ENCODE peak calls at places on chromosomes 4 and X, in ten cellular contexts. J, G, K, T, C, Y, N, R, O and M are unnamed samples.

GRCh38 chrX:50635811-50636365 is 165.3 kb upstream of the DGKK start:
- DNase-seq in J (no peak), G (no peak), K (peak; percentile 22), T (no peak), C (no peak), Y (no peak), N (no peak), R (no peak), O (peak; percentile 72), M (peak; percentile 22)

GRCh38 chr4:77827343-77827742 is 8.2 kb upstream of the CNOT6L start:
- DNase-seq in J (no peak), G (no peak), K (no peak), T (no peak), C (no peak), Y (no peak), N (no peak), R (no peak), O (no peak), M (no peak)

GRCh38 chr4:7738458-7739076 is 201.1 kb downstream of the AFAP1 start:
- DNase-seq in J (no peak), G (no peak), K (no peak), T (no peak), C (no peak), Y (no peak), N (no peak), R (no peak), O (no peak), M (no peak)

GRCh38 chr4:1233641-1234277 is 15.2 kb downstream of the CTBP1 start:
- DNase-seq in J (no peak), G (no peak), K (peak; percentile 81), T (no peak), C (no peak), Y (no peak), N (no peak), R (no peak), O (no peak), M (no peak)

GRCh38 chr4:787561-787981 is 38.4 kb downstream of the CPLX1 start:
- DNase-seq in J (no peak), G (no peak), K (peak; percentile 16), T (no peak), C (no peak), Y (no peak), N (no peak), R (no peak), O (no peak), M (no peak)

GRCh38 chr4:156505341-156505955 is 466.2 kb downstream of the PDGFC start:
- DNase-seq in J (no peak), G (no peak), K (no peak), T (peak; percentile 47), C (peak; percentile 60), Y (no peak), N (no peak), R (no peak), O (no peak), M (peak; percentile 55)

GRCh38 chr4:44447563-44448504 is 775 bp downstream of the KCTD8 start:
- DNase-seq in J (peak; percentile 25), G (no peak), K (peak; percentile 27), T (peak; percentile 70), C (peak; percentile 74), Y (no peak), N (no peak), R (peak; percentile 15), O (peak; percentile 26), M (peak; percentile 70)

GRCh38 chrX:111119341-111119740 is 23.4 kb downstream of the PAK3 start:
- DNase-seq in J (no peak), G (no peak), K (no peak), T (no peak), C (no peak), Y (no peak), N (no peak), R (no peak), O (no peak), M (no peak)

GRCh38 chr4:3371038-3371437 is 70.7 kb upstream of the HGFAC start:
- DNase-seq in J (no peak), G (no peak), K (peak; percentile 31), T (no peak), C (peak; percentile 53), Y (no peak), N (no peak), R (no peak), O (no peak), M (no peak)

GRCh38 chr4:109947918-109948317 is 35.2 kb downstream of the EGF start:
- DNase-seq in J (no peak), G (no peak), K (no peak), T (no peak), C (no peak), Y (no peak), N (no peak), R (no peak), O (no peak), M (no peak)

GRCh38 chr4:145061325-145061920 is 36.6 kb downstream of the ANAPC10 start:
- DNase-seq in J (no peak), G (no peak), K (peak; percentile 24), T (no peak), C (peak; percentile 24), Y (peak; percentile 60), N (peak; percentile 24), R (no peak), O (no peak), M (no peak)
- TF ChIP-seq CTCF in J (peak; percentile 52), G (no peak), K (peak; percentile 68), T (peak; percentile 71), C (peak; percentile 70), Y (peak; percentile 34), N (peak; percentile 26), R (no peak), O (peak; percentile 66), M (peak; percentile 70)

GRCh38 chr4:120922390-120923200 is at the start of gene PRDM5:
- DNase-seq in J (no peak), G (peak; percentile 51), K (peak; percentile 88), T (peak; percentile 78), C (peak; percentile 82), Y (peak; percentile 40), N (peak; percentile 16), R (no peak), O (peak; percentile 9), M (peak; percentile 57)
- TF ChIP-seq CTCF in J (no peak), G (no peak), K (peak; percentile 20), T (peak; percentile 43), C (peak; percentile 31), Y (no peak), N (peak; percentile 11), R (no peak), O (peak; percentile 38), M (peak; percentile 41)

GRCh38 chr4:11632488-11632887 is 203.8 kb upstream of the HS3ST1 start:
- DNase-seq in J (no peak), G (peak; percentile 66), K (no peak), T (no peak), C (no peak), Y (peak; percentile 86), N (no peak), R (no peak), O (peak; percentile 97), M (no peak)

GRCh38 chr4:11633435-11633834 is 204.7 kb upstream of the HS3ST1 start:
- DNase-seq in J (no peak), G (no peak), K (no peak), T (no peak), C (no peak), Y (no peak), N (no peak), R (no peak), O (no peak), M (no peak)

GRCh38 chr4:11631416-11631815 is 202.7 kb upstream of the HS3ST1 start:
- DNase-seq in J (no peak), G (no peak), K (no peak), T (no peak), C (no peak), Y (no peak), N (no peak), R (no peak), O (peak; percentile 79), M (no peak)

GRCh38 chr4:11634283-11634682 is 205.6 kb upstream of the HS3ST1 start:
- DNase-seq in J (no peak), G (peak; percentile 60), K (no peak), T (no peak), C (no peak), Y (peak; percentile 35), N (no peak), R (no peak), O (no peak), M (no peak)

DNA sequence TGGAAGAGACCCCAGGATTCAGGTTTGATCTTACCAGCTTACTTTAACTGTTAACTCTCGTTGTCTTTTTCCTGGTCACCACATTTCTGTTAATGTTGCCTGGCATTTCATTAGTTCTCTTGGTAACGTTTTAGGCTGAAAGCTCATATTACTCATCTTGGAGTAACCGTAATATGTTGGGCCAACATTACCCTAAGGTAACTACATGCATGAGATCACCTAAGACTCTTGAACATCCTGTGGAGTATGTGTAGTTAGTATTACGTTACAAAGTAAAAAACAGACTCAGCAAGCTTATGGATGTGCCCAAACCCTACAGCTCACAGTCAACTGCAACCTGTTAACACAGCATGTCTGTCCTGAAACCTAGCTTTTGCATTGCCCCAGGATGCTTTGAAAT is 203.3 kb upstream of the HS3ST1 start:
- DNase-seq in J (no peak), G (no peak), K (no peak), T (no peak), C (no peak), Y (peak; percentile 49), N (no peak), R (no peak), O (peak; percentile 88), M (no peak)
- TF ChIP-seq CTCF in J (no peak), G (no peak), K (no peak), T (no peak), C (no peak), Y (no peak), N (no peak), R (no peak), O (no peak), M (no peak)

GRCh38 chr4:79439489-79439888 is 31.5 kb upstream of the GK2 start:
- DNase-seq in J (no peak), G (no peak), K (no peak), T (no peak), C (no peak), Y (no peak), N (no peak), R (no peak), O (no peak), M (no peak)
- TF ChIP-seq CTCF in J (no peak), G (no peak), K (no peak), T (no peak), C (no peak), Y (no peak), N (no peak), R (no peak), O (no peak), M (no peak)

GRCh38 chr4:181301735-181302380 is 941.3 kb upstream of the TENM3 start:
- DNase-seq in J (no peak), G (peak; percentile 69), K (no peak), T (peak; percentile 57), C (peak; percentile 58), Y (peak; percentile 81), N (no peak), R (no peak), O (no peak), M (peak; percentile 66)
- TF ChIP-seq CTCF in J (no peak), G (peak; percentile 43), K (peak; percentile 65), T (peak; percentile 88), C (peak; percentile 68), Y (peak; percentile 69), N (peak; percentile 15), R (no peak), O (peak; percentile 50), M (peak; percentile 61)

DNA sequence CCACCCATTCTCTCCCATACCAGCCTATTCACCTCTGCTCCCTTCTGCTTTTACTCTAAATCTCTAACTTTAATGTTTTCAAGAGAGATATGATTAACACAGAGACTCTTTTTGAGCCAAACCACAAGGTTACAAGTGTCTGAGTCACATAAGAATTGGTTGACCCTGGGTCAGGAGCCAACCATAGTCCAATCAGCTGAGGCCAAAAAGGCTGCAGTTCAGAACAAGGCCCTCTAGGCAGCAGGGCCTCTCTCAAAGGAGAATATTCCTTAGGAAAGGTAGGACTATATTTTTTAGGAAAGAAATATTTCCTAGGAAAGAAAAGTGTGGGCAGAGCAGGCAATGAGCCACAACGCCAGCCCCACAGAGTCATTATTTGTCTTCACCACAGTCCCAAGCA is 2.3 kb downstream of the ATP8A1 start:
- DNase-seq in J (no peak), G (peak; percentile 6), K (no peak), T (no peak), C (no peak), Y (peak; percentile 92), N (peak; percentile 25), R (no peak), O (no peak), M (no peak)
- TF ChIP-seq CTCF in J (no peak), G (no peak), K (peak; percentile 11), T (no peak), C (no peak), Y (no peak), N (no peak), R (no peak), O (no peak), M (no peak)